ENCODE peak calls at places on chromosomes 1 and 21, in ten cellular contexts. D, W, A, T, O, K, V, P, Z and I are unnamed samples.

GRCh38 chr21:41501919-41502318 is 6.0 kb downstream of the TMPRSS2 start:
- DNase-seq in D (no peak), T (no peak), A (no peak), Z (no peak), O (no peak), W (no peak), K (no peak), V (no peak), P (no peak), I (no peak)

GRCh38 chr1:235018161-235018560 is 110.5 kb downstream of the TOMM20 start:
- DNase-seq in Z (no peak), D (no peak), P (peak), A (no peak), V (no peak), K (no peak), O (no peak), W (peak), T (no peak), I (no peak)

GRCh38 chr1:200206761-200207160 is 179.3 kb downstream of the NR5A2 start:
- DNase-seq in W (no peak), K (no peak), Z (no peak), A (no peak), P (peak), D (no peak), O (no peak), T (no peak), V (no peak), I (no peak)

GRCh38 chr1:54275349-54275748 is 75.4 kb downstream of the MRPL37 start:
- DNase-seq in V (peak), A (no peak), D (no peak), O (peak), T (no peak), K (no peak), W (peak), P (no peak), Z (no peak), I (no peak)

GRCh38 chr1:9917901-9918300 is 7.8 kb upstream of the CTNNBIP1 start:
- DNase-seq in A (no peak), O (no peak), P (no peak), K (no peak), V (no peak), W (no peak), T (no peak), D (no peak), Z (no peak), I (no peak)

GRCh38 chr1:39047374-39048229 is 21.5 kb downstream of the NDUFS5 start:
- DNase-seq in P (peak), Z (no peak), K (no peak), W (peak), D (no peak), T (peak), A (no peak), O (peak), V (peak), I (no peak)

GRCh38 chr1:206895320-206895719 is 1.9 kb upstream of the IL24 start:
- DNase-seq in K (peak), V (no peak), T (no peak), D (no peak), Z (no peak), O (no peak), W (no peak), P (peak), A (no peak), I (no peak)

GRCh38 chr1:33137800-33138199 is 44.0 kb downstream of the TRIM62 start:
- DNase-seq in W (no peak), A (no peak), O (peak), D (no peak), P (no peak), T (no peak), Z (no peak), K (peak), V (no peak), I (no peak)

GRCh38 chr1:6259491-6260362 is 1.2 kb downstream of the GPR153 start:
- DNase-seq in P (peak), W (peak), D (peak), T (peak), V (peak), K (no peak), O (peak), Z (peak), A (peak), I (peak)

GRCh38 chr1:208615356-208615755 is 371.2 kb upstream of the PLXNA2 start:
- DNase-seq in K (no peak), O (no peak), T (no peak), A (no peak), Z (no peak), P (no peak), W (no peak), D (no peak), V (no peak), I (no peak)

GRCh38 chr1:60564196-60564595 is 490.6 kb upstream of the C1orf87 start:
- DNase-seq in P (no peak), K (no peak), W (no peak), V (no peak), D (no peak), A (no peak), Z (no peak), O (no peak), T (no peak), I (no peak)

GRCh38 chr1:8284167-8284566 is 33.7 kb upstream of the SLC45A1 start:
- DNase-seq in T (no peak), O (no peak), K (no peak), A (no peak), W (peak), D (no peak), Z (no peak), P (peak), V (no peak), I (no peak)

GRCh38 chr1:11729498-11730428 is 6.2 kb upstream of the AGTRAP start:
- DNase-seq in D (no peak), Z (no peak), W (no peak), V (no peak), A (no peak), K (no peak), T (no peak), P (no peak), O (no peak), I (no peak)